ENCODE peak calls at places on chromosomes 4 and X, in six cellular contexts. C is A549, M is K562, D is endothelial cell of umbilical vein, Z is HepG2, V is GM12878. B is an unnamed sample.

GRCh38 chr4:48016141-48017107 is at the start of the genes CNGA1 and NIPAL1:
- DNase-seq in C (peak), M (peak), D (peak), Z (peak), V (no peak), B (peak)

GRCh38 chrX:115525486-115525885 is 35.5 kb upstream of the PLS3 start:
- DNase-seq in C (no peak), M (no peak), D (no peak), Z (no peak), V (no peak), B (no peak)

GRCh38 chr4:43223820-43224219 is 331.3 kb downstream of the GRXCR1 start:
- DNase-seq in C (no peak), M (no peak), D (no peak), Z (no peak), V (no peak), B (no peak)

GRCh38 chrX:46811101-46811500 is 25.7 kb upstream of the RP2 start:
- DNase-seq in C (no peak), M (no peak), D (peak), Z (no peak), V (no peak), B (no peak)

GRCh38 chr4:109294006-109294405 is 8.5 kb downstream of the COL25A1 start:
- DNase-seq in C (peak), M (peak), D (no peak), Z (peak), V (no peak), B (peak)

GRCh38 chr4:141107927-141108326 is 25.3 kb downstream of the RNF150 start:
- DNase-seq in C (no peak), M (no peak), D (no peak), Z (no peak), V (no peak), B (no peak)

GRCh38 chr4:38366451-38366850 is 297.5 kb upstream of the KLF3 start:
- DNase-seq in C (no peak), M (no peak), D (no peak), Z (no peak), V (no peak), B (no peak)

GRCh38 chr4:54513231-54513630 is 144.5 kb upstream of the KIT start:
- DNase-seq in C (no peak), M (no peak), D (no peak), Z (no peak), V (no peak), B (no peak)

GRCh38 chr4:145843148-145843547 is 95.5 kb downstream of the ZNF827 start:
- DNase-seq in C (no peak), M (no peak), D (peak), Z (no peak), V (no peak), B (no peak)

DNA sequence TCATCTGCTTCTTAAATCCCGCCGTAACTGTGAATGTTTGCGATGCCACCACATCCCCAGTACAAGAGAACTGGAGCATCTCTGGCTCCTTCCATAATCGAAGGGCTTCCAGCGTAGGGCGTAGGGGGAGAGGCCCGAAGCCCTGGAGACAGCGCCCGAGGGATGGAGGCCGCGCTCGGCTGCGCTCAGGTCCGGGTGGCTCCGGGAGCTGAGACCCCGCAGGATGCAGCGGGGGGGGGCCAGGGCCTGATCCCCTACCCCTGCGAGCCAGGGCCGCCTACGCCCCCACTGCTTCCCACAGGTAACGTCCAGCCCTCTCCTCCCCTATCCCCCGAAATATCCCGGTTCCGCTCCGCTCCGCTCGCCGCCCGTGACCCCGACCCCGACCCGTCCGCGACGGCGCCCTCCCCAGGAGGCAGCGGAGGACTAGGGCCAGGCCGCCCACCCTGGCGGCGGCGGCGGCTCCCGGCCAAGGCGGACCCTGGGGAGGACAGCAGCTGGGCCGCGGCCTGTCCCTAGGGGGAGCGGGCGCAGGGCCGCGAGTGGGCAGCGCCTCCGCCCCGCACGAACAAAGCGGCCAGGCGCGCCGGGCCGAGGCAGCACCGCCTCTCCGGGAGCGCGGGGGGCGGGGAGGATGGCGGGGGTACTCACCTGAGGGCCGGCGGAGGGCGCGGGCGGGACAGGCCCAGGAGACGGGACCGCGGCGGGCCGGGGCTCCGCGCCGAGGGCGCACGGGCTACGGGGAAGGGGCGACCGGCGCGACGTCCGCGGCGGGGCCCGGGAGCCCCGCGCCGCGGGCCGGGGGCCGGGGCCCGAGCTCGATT is 720 bp downstream of the WDFY3 start:
- DNase-seq in C (peak), M (peak), D (peak), Z (peak), V (no peak), B (peak)
- TF ChIP-seq CTCF in C (no peak), M (no peak), D (no peak), Z (peak), V (no peak), B (no peak)

GRCh38 chrX:39773923-39774803 is 323.6 kb downstream of the BCOR start:
- DNase-seq in C (no peak), M (no peak), D (peak), Z (no peak), V (no peak), B (peak)
- H3K4me3 ChIP-seq in C (no peak), M (no peak), D (no peak), Z (no peak), V (no peak), B (no peak)

GRCh38 chr4:31058656-31059055 is 338.5 kb downstream of the PCDH7 start:
- DNase-seq in C (no peak), M (no peak), D (no peak), Z (no peak), V (no peak), B (no peak)

GRCh38 chr4:31065086-31065485 is 344.9 kb downstream of the PCDH7 start:
- DNase-seq in C (no peak), M (no peak), D (no peak), Z (no peak), V (no peak), B (no peak)

GRCh38 chr4:31054295-31054694 is 334.1 kb downstream of the PCDH7 start:
- DNase-seq in C (no peak), M (no peak), D (no peak), Z (no peak), V (no peak), B (no peak)

DNA sequence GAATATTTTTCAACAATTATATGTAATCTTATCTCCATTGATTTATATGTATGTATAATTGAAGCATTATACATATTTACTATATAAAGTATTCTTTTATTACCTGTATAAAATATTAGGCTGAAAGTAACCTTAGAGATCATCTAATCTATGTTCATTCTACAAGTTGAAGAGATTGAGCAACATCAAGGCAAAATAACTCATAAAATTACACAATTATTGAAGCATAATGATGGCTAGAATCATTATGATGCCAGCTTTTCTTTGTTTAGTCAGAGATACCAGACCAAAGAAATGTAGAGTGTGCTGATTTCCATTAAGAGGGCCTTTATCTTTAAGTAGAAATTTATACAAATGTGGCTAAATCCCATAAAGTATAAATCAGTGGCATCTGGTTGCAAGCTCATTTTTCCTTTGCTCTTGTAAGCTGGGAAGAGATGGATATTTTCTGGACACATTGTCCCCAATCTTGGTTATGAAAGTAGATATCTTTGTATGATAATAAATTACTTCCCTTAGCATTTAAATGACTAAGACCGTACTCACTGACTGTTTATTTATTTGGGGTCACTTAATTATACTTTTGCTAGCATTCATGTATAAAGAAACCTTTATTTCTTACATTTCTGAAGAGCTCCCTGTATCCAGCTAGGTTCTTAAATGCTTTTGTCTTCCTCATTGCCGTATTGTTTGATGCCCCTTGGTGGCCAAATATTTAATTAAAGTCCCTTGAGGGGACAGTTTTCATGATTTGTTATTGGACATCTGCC is 339.8 kb downstream of the PCDH7 start:
- DNase-seq in C (no peak), M (no peak), D (peak), Z (no peak), V (no peak), B (no peak)
- TF ChIP-seq MYC in C (no peak), M (no peak), D (no peak), Z (no peak), V (no peak), B (no peak)

GRCh38 chr4:8911311-8912088 is 39.9 kb upstream of the HMX1 start:
- DNase-seq in C (no peak), M (no peak), D (no peak), Z (no peak), V (no peak), B (peak)

GRCh38 chr4:8910100-8910821 is 38.6 kb upstream of the HMX1 start:
- DNase-seq in C (no peak), M (no peak), D (no peak), Z (no peak), V (no peak), B (no peak)

GRCh38 chr4:8909548-8909947 is 37.9 kb upstream of the HMX1 start:
- DNase-seq in C (no peak), M (no peak), D (no peak), Z (no peak), V (no peak), B (no peak)

GRCh38 chr4:8912089-8912455 is 40.4 kb upstream of the HMX1 start:
- DNase-seq in C (no peak), M (no peak), D (no peak), Z (no peak), V (no peak), B (no peak)

DNA sequence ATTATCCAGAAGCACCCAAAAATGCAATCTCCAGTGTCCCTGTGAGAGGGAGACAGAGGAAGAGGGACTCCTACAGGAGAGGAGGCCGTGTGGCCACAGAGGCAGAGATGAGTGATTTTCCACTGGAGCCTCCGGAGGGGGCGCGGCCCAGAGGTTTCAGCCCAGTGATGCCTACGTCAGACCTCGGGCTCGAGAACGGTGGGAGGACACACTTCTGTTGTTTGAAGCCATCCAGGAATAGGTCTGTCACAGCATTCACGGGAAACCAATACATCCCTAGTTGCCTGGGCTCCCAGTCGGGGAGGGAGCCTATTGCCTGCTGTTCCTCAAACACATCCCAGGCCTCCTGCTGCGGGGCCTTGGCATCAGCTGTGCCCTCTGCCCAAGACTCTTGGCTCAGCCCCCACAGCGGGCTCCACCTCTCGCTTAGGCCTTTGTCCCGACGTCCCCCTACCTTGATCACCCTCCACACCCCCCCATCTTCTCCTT is 39.2 kb upstream of the HMX1 start:
- DNase-seq in C (no peak), M (no peak), D (no peak), Z (no peak), V (no peak), B (no peak)
- TF ChIP-seq CTCF in C (no peak), M (no peak), D (no peak), Z (no peak), V (no peak), B (no peak)

DNA sequence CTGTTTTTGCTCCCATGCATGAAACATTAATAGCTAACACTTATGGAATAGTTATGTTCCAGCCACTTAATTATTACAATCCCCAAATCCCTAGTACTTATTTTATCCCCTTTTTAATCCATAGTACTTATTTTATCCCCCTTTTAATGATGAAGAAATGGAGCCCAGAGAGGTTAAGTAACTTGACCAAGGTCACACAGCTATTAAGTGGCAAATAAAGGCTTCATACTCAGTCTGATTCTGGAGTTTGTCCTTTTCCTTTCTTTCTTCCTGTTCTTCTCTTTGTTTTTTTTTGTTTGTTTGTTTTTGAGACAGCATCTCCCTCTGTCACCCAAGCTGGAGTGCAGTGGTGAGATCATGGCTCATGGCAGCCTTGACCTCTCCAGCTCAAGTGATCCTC is 2.2 kb downstream of the NKAP start:
- DNase-seq in C (no peak), M (no peak), D (no peak), Z (no peak), V (no peak), B (no peak)
- H3K4me3 ChIP-seq in C (no peak), M (no peak), D (no peak), Z (no peak), V (no peak), B (no peak)

GRCh38 chrX:20063153-20063552 is 53.6 kb downstream of the MAP7D2 start:
- DNase-seq in C (no peak), M (no peak), D (no peak), Z (no peak), V (no peak), B (no peak)

GRCh38 chrX:20063716-20064351 is 52.9 kb downstream of the MAP7D2 start:
- DNase-seq in C (no peak), M (peak), D (no peak), Z (no peak), V (no peak), B (peak)

GRCh38 chrX:20067709-20068315 is 48.9 kb downstream of the MAP7D2 start:
- DNase-seq in C (peak), M (no peak), D (peak), Z (no peak), V (no peak), B (peak)

GRCh38 chrX:20071511-20072079 is 45.1 kb downstream of the MAP7D2 start:
- DNase-seq in C (no peak), M (no peak), D (no peak), Z (peak), V (no peak), B (no peak)

DNA sequence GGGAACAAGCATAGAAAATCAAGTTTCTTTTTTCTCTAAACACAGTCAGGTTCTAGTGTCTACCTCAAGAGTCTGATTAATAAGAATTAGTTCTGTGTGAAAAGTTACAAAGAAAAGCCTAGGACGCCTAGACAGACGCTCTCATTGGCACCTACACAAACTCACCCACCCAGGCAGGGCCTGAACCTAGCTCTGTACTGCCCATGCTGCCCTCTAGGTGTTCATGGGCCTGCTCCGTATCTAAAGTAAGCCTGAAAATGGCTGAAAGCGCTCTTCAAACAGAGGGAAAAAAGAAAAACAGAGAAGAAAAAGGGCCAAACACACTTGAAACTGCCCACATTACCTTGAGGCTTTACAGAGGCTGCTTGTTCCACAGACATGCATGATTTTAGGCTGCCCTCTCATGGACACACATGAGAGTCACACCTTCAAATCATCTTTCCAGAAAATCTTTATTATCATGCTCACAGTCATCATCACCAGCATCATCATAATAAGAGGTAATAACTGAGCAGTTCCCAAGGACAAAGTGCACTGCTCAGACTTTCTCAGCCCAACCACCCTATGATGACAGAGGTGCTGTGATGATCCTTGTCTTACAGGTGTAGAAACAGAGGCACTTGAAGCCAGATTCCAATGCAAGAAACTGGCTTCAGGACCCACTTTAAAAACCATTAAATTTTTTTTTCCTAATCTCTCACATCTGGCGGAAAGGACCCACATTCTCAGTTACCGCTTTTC is 49.6 kb downstream of the MAP7D2 start:
- DNase-seq in C (peak), M (peak), D (peak), Z (peak), V (no peak), B (peak)
- TF ChIP-seq MYC in C (no peak), M (no peak), D (no peak), Z (no peak), V (no peak), B (no peak)

GRCh38 chr4:100063355-100063754 is 113.3 kb upstream of the H2AZ1 start:
- DNase-seq in C (peak), M (no peak), D (no peak), Z (no peak), V (no peak), B (no peak)
- TF ChIP-seq CTCF in C (peak), M (peak), D (no peak), Z (no peak), V (no peak), B (no peak)

DNA sequence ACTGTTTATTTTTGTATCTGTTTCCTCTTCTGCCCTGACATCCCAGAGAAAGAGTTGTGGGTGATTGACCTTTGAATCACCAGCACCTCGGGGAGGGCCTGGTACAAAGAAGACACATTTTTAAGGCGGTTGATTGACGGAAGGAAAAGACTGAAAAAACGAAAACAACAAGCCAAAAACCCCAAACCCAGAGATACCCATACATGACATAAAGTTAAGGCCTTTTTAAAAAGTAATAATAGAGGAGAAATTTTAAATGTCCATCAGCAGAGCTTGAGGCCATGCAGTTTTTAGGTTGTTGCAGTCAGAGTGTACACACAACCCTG is 110.0 kb downstream of the GNL3L start:
- DNase-seq in C (no peak), M (no peak), D (no peak), Z (no peak), V (no peak), B (no peak)
- H3K4me3 ChIP-seq in C (peak), M (peak), D (no peak), Z (peak), V (no peak), B (peak)